ENCODE peak calls at places on chromosomes 5 and 9, in nine cellular contexts. O is colonic mucosa, E is lung, T is Peyer's patch, S is SJSA1, Z is sigmoid colon, W is fibroblast of lung, J is PC-3, F is ovary. A is an unnamed sample.

GRCh38 chr5:157744055-157745011 is 821 bp downstream of the LSM11 start:
- DNase-seq in O (no peak), E (no peak), T (no peak), S (peak; percentile 44), Z (no peak), W (peak; percentile 13), J (peak; percentile 37), F (peak; percentile 22), A (no peak)

GRCh38 chr9:83622433-83622813 is 520 bp upstream of the IDNK start:
- DNase-seq in O (no peak), E (no peak), T (no peak), S (no peak), Z (no peak), W (no peak), J (no peak), F (no peak), A (no peak)

GRCh38 chr9:83271665-83272071 is 208.7 kb upstream of the RASEF start:
- DNase-seq in O (no peak), E (no peak), T (no peak), S (no peak), Z (no peak), W (no peak), J (no peak), F (no peak), A (no peak)

GRCh38 chr9:101487443-101487855 is 46.2 kb upstream of the RNF20 start:
- DNase-seq in O (no peak), E (no peak), T (no peak), S (no peak), Z (no peak), W (no peak), J (no peak), F (no peak), A (no peak)

GRCh38 chr5:73131711-73132428 is 11.5 kb downstream of the TMEM171 start:
- DNase-seq in O (peak; percentile 23), E (no peak), T (no peak), S (no peak), Z (no peak), W (no peak), J (no peak), F (no peak), A (no peak)

GRCh38 chr9:93121316-93122241 is 12.5 kb downstream of the NINJ1 start:
- DNase-seq in O (no peak), E (no peak), T (peak; percentile 50), S (no peak), Z (peak; percentile 63), W (no peak), J (no peak), F (peak; percentile 21), A (peak; percentile 34)

GRCh38 chr5:27252911-27253310 is 214.5 kb upstream of the CDH9 start:
- DNase-seq in O (no peak), E (no peak), T (no peak), S (no peak), Z (no peak), W (peak; percentile 3), J (peak; percentile 8), F (no peak), A (no peak)

GRCh38 chr5:31824886-31825774 is 186.2 kb downstream of the PDZD2 start:
- DNase-seq in O (peak; percentile 34), E (peak; percentile 50), T (no peak), S (peak; percentile 6), Z (peak; percentile 68), W (peak; percentile 42), J (peak; percentile 90), F (peak; percentile 72), A (peak; percentile 60)

GRCh38 chr9:85516976-85517637 is 224.6 kb downstream of the AGTPBP1 start:
- DNase-seq in O (no peak), E (no peak), T (no peak), S (no peak), Z (no peak), W (no peak), J (peak; percentile 60), F (no peak), A (no peak)

GRCh38 chr9:2411459-2412215 is 209.9 kb upstream of the VLDLR start:
- DNase-seq in O (no peak), E (no peak), T (no peak), S (peak; percentile 42), Z (no peak), W (peak; percentile 89), J (peak; percentile 12), F (no peak), A (no peak)

GRCh38 chr5:43895876-43896275 is 292.9 kb downstream of the NNT start:
- DNase-seq in O (no peak), E (no peak), T (no peak), S (no peak), Z (no peak), W (no peak), J (no peak), F (no peak), A (no peak)

GRCh38 chr5:172904643-172905345 is 54.4 kb upstream of the RPL26L1 start:
- DNase-seq in O (peak; percentile 90), E (peak; percentile 84), T (peak; percentile 89), S (peak; percentile 82), Z (peak; percentile 96), W (peak; percentile 89), J (peak; percentile 97), F (peak; percentile 62), A (peak; percentile 90)

GRCh38 chr9:4714266-4715016 is 26.6 kb downstream of the AK3 start:
- DNase-seq in O (no peak), E (no peak), T (no peak), S (peak; percentile 14), Z (no peak), W (peak; percentile 73), J (no peak), F (no peak), A (no peak)

GRCh38 chr9:10026585-10026984 is 586.2 kb downstream of the PTPRD start:
- DNase-seq in O (no peak), E (no peak), T (no peak), S (no peak), Z (no peak), W (no peak), J (no peak), F (no peak), A (no peak)

GRCh38 chr9:7273575-7273974 is 515.8 kb downstream of the KDM4C start:
- DNase-seq in O (no peak), E (no peak), T (no peak), S (no peak), Z (no peak), W (peak; percentile 6), J (peak; percentile 15), F (no peak), A (no peak)

GRCh38 chr5:114435885-114436299 is 74.0 kb downstream of the KCNN2 start:
- DNase-seq in O (no peak), E (no peak), T (no peak), S (no peak), Z (no peak), W (no peak), J (no peak), F (no peak), A (no peak)

GRCh38 chr9:126952180-126952960 is 37.8 kb downstream of the RALGPS1 start:
- DNase-seq in O (no peak), E (no peak), T (no peak), S (no peak), Z (no peak), W (peak; percentile 50), J (no peak), F (no peak), A (no peak)

GRCh38 chr9:117405950-117406705 is 8.7 kb downstream of the ASTN2 start:
- DNase-seq in O (no peak), E (no peak), T (no peak), S (no peak), Z (no peak), W (no peak), J (no peak), F (no peak), A (no peak)

GRCh38 chr5:141354900-141355469 is at the start of gene PCDHGA4:
- DNase-seq in O (no peak), E (no peak), T (no peak), S (no peak), Z (no peak), W (no peak), J (no peak), F (no peak), A (no peak)
- H3K27me3 ChIP-seq in O (no peaks in the 10 kb centered on the region), E (no peaks in the 10 kb centered on the region), T (no peaks in the 10 kb centered on the region), S (no peaks in the 10 kb centered on the region), Z (no peaks in the 10 kb centered on the region), W (peaks cover 10% of the 10 kb centered on the region), J (no peaks in the 10 kb centered on the region), F (no peaks in the 10 kb centered on the region), A (no peaks in the 10 kb centered on the region)

GRCh38 chr9:129889936-129890717 is 54.9 kb downstream of the USP20 start:
- DNase-seq in O (peak; percentile 38), E (no peak), T (peak; percentile 55), S (no peak), Z (no peak), W (no peak), J (no peak), F (no peak), A (no peak)
- H3K4me3 ChIP-seq in O (no peak overlapping the region), E (no peak overlapping the region), T (peak overlapping the region; percentile 36), S (no peak overlapping the region), Z (no peak overlapping the region), W (no peak overlapping the region), J (no peak overlapping the region), F (no peak overlapping the region), A (no peak overlapping the region)

GRCh38 chr5:120512068-120512467 is 48.0 kb downstream of the PRR16 start:
- DNase-seq in O (no peak), E (no peak), T (no peak), S (no peak), Z (no peak), W (no peak), J (no peak), F (no peak), A (no peak)

GRCh38 chr5:120510994-120511686 is 47.0 kb downstream of the PRR16 start:
- DNase-seq in O (no peak), E (no peak), T (no peak), S (no peak), Z (no peak), W (no peak), J (no peak), F (no peak), A (no peak)

GRCh38 chr5:120516799-120517198 is 52.7 kb downstream of the PRR16 start:
- DNase-seq in O (no peak), E (no peak), T (no peak), S (peak; percentile 26), Z (no peak), W (peak; percentile 82), J (no peak), F (no peak), A (no peak)

GRCh38 chr5:120510098-120510634 is 46.1 kb downstream of the PRR16 start:
- DNase-seq in O (no peak), E (no peak), T (no peak), S (no peak), Z (no peak), W (no peak), J (no peak), F (no peak), A (no peak)

GRCh38 chr5:120512757-120513650 is 48.9 kb downstream of the PRR16 start:
- DNase-seq in O (no peak), E (no peak), T (no peak), S (no peak), Z (no peak), W (no peak), J (no peak), F (no peak), A (no peak)
- H3K27ac ChIP-seq in O (no peak overlapping the region), E (no peak overlapping the region), T (no peak overlapping the region), S (no peak overlapping the region), Z (no peak overlapping the region), W (no peak overlapping the region), J (no peak overlapping the region), F (no peak overlapping the region), A (no peak overlapping the region)

DNA sequence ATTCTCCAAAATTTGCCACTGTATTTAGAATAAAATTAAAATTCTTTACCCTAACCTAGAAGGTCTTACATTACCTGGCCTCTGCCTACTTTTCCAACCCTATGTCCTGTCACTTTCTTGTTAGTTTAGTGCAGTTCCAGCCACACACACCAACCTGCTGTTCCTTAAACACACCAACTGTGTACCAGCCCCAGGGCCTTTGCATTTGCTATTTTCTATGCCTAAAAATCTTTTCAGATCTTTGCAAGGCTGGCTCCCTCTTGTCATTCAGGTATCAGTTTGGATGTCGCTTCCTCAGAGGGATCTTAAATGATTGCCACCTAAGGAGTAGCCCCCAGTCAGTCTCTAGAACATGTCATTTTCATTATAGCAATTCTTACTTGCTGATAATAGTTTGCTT is 17.7 kb upstream of the NRG2 start:
- DNase-seq in O (no peak), E (no peak), T (no peak), S (no peak), Z (no peak), W (no peak), J (no peak), F (no peak), A (no peak)
- H3K27me3 ChIP-seq in O (no peaks in the 10 kb centered on the region), E (no peaks in the 10 kb centered on the region), T (no peaks in the 10 kb centered on the region), S (peaks cover 62% of the 10 kb centered on the region), Z (no peaks in the 10 kb centered on the region), W (peaks cover 23% of the 10 kb centered on the region), J (peaks cover 72% of the 10 kb centered on the region), F (no peaks in the 10 kb centered on the region), A (no peaks in the 10 kb centered on the region)

A was measured in adrenal gland.